ENCODE peak calls at places on chromosomes 7 and 10, in five cellular contexts. One of them, this sample, is unnamed.

GRCh38 chr7:80039255-80039884 is 95.3 kb upstream of the GNAI1 start:
- DNase-seq in K562: no peak
- DNase-seq in H1: no peak
- DNase-seq in HepG2: no peak
- DNase-seq in GM12878: no peak
- DNase-seq in this sample: no peak

GRCh38 chr10:90813592-90814365 is 44.1 kb downstream of the HTR7 start:
- DNase-seq in HepG2: no peak
- DNase-seq in K562: no peak
- DNase-seq in H1: no peak
- DNase-seq in GM12878: no peak
- DNase-seq in this sample: no peak

GRCh38 chr10:77006836-77007511 is 630.6 kb downstream of the KCNMA1 start:
- DNase-seq in GM12878: no peak
- DNase-seq in HepG2: no peak
- DNase-seq in H1: no peak
- DNase-seq in K562: no peak
- DNase-seq in this sample: no peak

GRCh38 chr10:28492556-28492955 is 40.4 kb upstream of the WAC start:
- DNase-seq in GM12878: no peak
- DNase-seq in H1: no peak
- DNase-seq in HepG2: no peak
- DNase-seq in K562: no peak
- DNase-seq in this sample: no peak

GRCh38 chr10:3805227-3805790 is 20.3 kb upstream of the KLF6 start:
- DNase-seq in H1: no peak
- DNase-seq in HepG2: no peak
- DNase-seq in GM12878: peak
- DNase-seq in K562: peak
- DNase-seq in this sample: peak

GRCh38 chr7:19404912-19405329 is 259.7 kb upstream of the FERD3L start:
- DNase-seq in GM12878: no peak
- DNase-seq in HepG2: no peak
- DNase-seq in H1: peak
- DNase-seq in K562: no peak
- DNase-seq in this sample: peak

GRCh38 chr7:47249361-47249760 is 332.6 kb downstream of the TNS3 start:
- DNase-seq in K562: no peak
- DNase-seq in HepG2: no peak
- DNase-seq in GM12878: no peak
- DNase-seq in H1: no peak
- DNase-seq in this sample: no peak

GRCh38 chr7:130903358-130903974 is 169.5 kb upstream of the KLF14 start:
- DNase-seq in H1: no peak
- DNase-seq in K562: peak
- DNase-seq in HepG2: no peak
- DNase-seq in GM12878: no peak
- DNase-seq in this sample: no peak

GRCh38 chr10:16689636-16690035 is 127.6 kb downstream of the RSU1 start:
- DNase-seq in HepG2: no peak
- DNase-seq in GM12878: no peak
- DNase-seq in K562: no peak
- DNase-seq in H1: no peak
- DNase-seq in this sample: no peak

GRCh38 chr7:106284516-106285050 is at the start of gene NAMPT:
- DNase-seq in K562: peak
- DNase-seq in H1: no peak
- DNase-seq in GM12878: no peak
- DNase-seq in HepG2: no peak
- DNase-seq in this sample: no peak

GRCh38 chr7:23277359-23277989 is 21.7 kb upstream of the MALSU1 start:
- DNase-seq in GM12878: peak
- DNase-seq in H1: peak
- DNase-seq in HepG2: peak
- DNase-seq in K562: peak
- DNase-seq in this sample: peak

GRCh38 chr7:106369349-106369748 is 84.6 kb upstream of the NAMPT start:
- DNase-seq in HepG2: no peak
- DNase-seq in K562: no peak
- DNase-seq in H1: no peak
- DNase-seq in GM12878: no peak
- DNase-seq in this sample: no peak

GRCh38 chr10:88687853-88688467 is 18.1 kb upstream of the LIPK start:
- DNase-seq in GM12878: no peak
- DNase-seq in H1: no peak
- DNase-seq in K562: peak
- DNase-seq in HepG2: peak
- DNase-seq in this sample: peak

GRCh38 chr10:108424656-108425055 is 1260.2 kb upstream of the SORCS1 start:
- DNase-seq in HepG2: no peak
- DNase-seq in K562: no peak
- DNase-seq in GM12878: no peak
- DNase-seq in H1: no peak
- DNase-seq in this sample: no peak

GRCh38 chr10:48507933-48508830 is 96.7 kb downstream of the ARHGAP22 start:
- DNase-seq in K562: peak
- DNase-seq in GM12878: no peak
- DNase-seq in H1: no peak
- DNase-seq in HepG2: no peak
- DNase-seq in this sample: no peak

GRCh38 chr7:130133029-130133774 is 62.9 kb downstream of the KLHDC10 start:
- DNase-seq in K562: no peak
- DNase-seq in HepG2: no peak
- DNase-seq in GM12878: no peak
- DNase-seq in H1: no peak
- DNase-seq in this sample: no peak

GRCh38 chr7:82250598-82250997 is 193.0 kb downstream of the CACNA2D1 start:
- DNase-seq in K562: no peak
- DNase-seq in HepG2: no peak
- DNase-seq in H1: no peak
- DNase-seq in GM12878: no peak
- DNase-seq in this sample: no peak

GRCh38 chr10:11260136-11260535 is 242.5 kb downstream of the CELF2 start:
- DNase-seq in GM12878: no peak
- DNase-seq in K562: no peak
- DNase-seq in H1: no peak
- DNase-seq in HepG2: no peak
- DNase-seq in this sample: no peak

GRCh38 chr7:15305002-15305600 is 256.7 kb downstream of the AGMO start:
- DNase-seq in H1: no peak
- DNase-seq in K562: peak
- DNase-seq in GM12878: no peak
- DNase-seq in HepG2: peak
- DNase-seq in this sample: peak

GRCh38 chr7:39130304-39130703 is 152.6 kb downstream of the POU6F2 start:
- DNase-seq in K562: no peak
- DNase-seq in H1: no peak
- DNase-seq in HepG2: no peak
- DNase-seq in GM12878: no peak
- DNase-seq in this sample: no peak

DNA sequence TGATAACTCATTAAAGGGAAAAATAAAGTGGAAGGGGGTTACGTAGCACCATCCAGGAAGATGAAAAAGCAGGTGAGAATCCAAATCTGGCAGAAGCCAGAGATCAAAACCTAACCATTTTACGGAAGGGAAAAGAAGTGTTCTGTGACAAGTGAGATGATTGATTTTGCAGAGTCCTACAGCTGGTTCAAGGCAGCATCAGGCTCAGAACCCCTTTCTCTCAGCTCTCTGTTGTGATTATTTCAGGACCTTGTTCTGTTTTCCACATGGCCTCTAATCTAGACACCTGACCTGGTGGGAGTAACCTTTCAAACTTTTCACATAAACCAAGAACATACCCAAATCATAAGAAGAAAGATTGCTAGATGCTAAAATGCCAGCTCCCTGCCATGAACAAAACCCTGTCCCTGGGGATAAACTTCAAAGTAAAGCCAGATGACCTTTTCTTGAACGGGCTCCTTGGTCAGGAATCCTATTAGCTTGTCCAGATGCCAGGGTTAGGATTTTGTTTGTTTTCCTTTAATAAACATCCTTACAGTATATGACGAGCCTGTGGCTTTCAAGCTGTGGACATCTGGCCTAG is 5.9 kb downstream of the DUSP5 start:
- DNase-seq in K562: no peak
- DNase-seq in GM12878: no peak
- DNase-seq in H1: no peak
- DNase-seq in HepG2: no peak
- DNase-seq in this sample: no peak
- TF ChIP-seq RAD21 in K562: no peak
- TF ChIP-seq RAD21 in GM12878: no peak
- TF ChIP-seq RAD21 in H1: no peak
- TF ChIP-seq RAD21 in HepG2: no peak
- TF ChIP-seq RAD21 in this sample: no peak

GRCh38 chr10:42755028-42755451 is 27.6 kb upstream of the BMS1 start:
- DNase-seq in H1: no peak
- DNase-seq in K562: no peak
- DNase-seq in GM12878: no peak
- DNase-seq in HepG2: no peak
- DNase-seq in this sample: no peak
- TF ChIP-seq EZH2 in H1: peak
- TF ChIP-seq EZH2 in K562: no peak
- TF ChIP-seq EZH2 in GM12878: no peak
- TF ChIP-seq EZH2 in HepG2: no peak
- TF ChIP-seq EZH2 in this sample: no peak

GRCh38 chr10:95408931-95409873 is 118.4 kb upstream of the PDLIM1 start:
- DNase-seq in K562: no peak
- DNase-seq in HepG2: no peak
- DNase-seq in H1: no peak
- DNase-seq in GM12878: no peak
- DNase-seq in this sample: no peak

GRCh38 chr10:95406651-95407280 is 116.0 kb upstream of the PDLIM1 start:
- DNase-seq in K562: peak
- DNase-seq in GM12878: no peak
- DNase-seq in HepG2: no peak
- DNase-seq in H1: no peak
- DNase-seq in this sample: no peak

GRCh38 chr10:95405655-95406054 is 114.9 kb upstream of the PDLIM1 start:
- DNase-seq in K562: no peak
- DNase-seq in H1: no peak
- DNase-seq in HepG2: no peak
- DNase-seq in GM12878: no peak
- DNase-seq in this sample: no peak

GRCh38 chr10:95408148-95408930 is 117.5 kb upstream of the PDLIM1 start:
- DNase-seq in HepG2: no peak
- DNase-seq in K562: no peak
- DNase-seq in H1: no peak
- DNase-seq in GM12878: no peak
- DNase-seq in this sample: no peak

DNA sequence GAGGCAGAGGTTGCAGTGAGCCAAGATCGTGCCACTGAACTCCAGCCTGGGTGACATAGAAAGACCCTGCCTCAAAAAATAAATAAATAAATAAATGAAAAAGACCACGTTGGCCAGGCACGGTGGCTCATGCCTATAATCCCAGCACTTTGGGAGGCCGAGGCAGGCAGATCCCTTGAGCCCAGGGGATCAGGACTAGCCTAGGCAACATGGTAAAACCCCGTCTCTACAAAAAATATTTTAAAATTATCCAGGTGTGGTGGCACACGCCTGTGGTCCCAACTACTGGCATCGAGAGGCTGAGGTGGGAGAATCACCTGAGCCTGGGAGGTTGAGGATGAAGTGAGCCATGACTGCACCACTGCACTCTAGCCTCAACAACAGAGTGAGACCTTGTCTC is 116.7 kb upstream of the PDLIM1 start:
- DNase-seq in H1: no peak
- DNase-seq in K562: no peak
- DNase-seq in GM12878: no peak
- DNase-seq in HepG2: no peak
- DNase-seq in this sample: no peak
- H3K27ac ChIP-seq in H1: no peak
- H3K27ac ChIP-seq in K562: no peak
- H3K27ac ChIP-seq in GM12878: no peak
- H3K27ac ChIP-seq in HepG2: no peak
- H3K27ac ChIP-seq in this sample: no peak

GRCh38 chr7:151315038-151315655 is 26.5 kb upstream of the NUB1 start:
- DNase-seq in K562: peak
- DNase-seq in GM12878: peak
- DNase-seq in HepG2: peak
- DNase-seq in H1: peak
- DNase-seq in this sample: peak

GRCh38 chr7:151312356-151312755 is 29.3 kb upstream of the NUB1 start:
- DNase-seq in GM12878: no peak
- DNase-seq in K562: no peak
- DNase-seq in H1: no peak
- DNase-seq in HepG2: no peak
- DNase-seq in this sample: no peak

GRCh38 chr7:151311294-151311864 is 30.2 kb upstream of the NUB1 start:
- DNase-seq in H1: no peak
- DNase-seq in HepG2: peak
- DNase-seq in GM12878: no peak
- DNase-seq in K562: peak
- DNase-seq in this sample: no peak

GRCh38 chr7:151312831-151313809 is 28.5 kb upstream of the NUB1 start:
- DNase-seq in GM12878: no peak
- DNase-seq in HepG2: no peak
- DNase-seq in K562: no peak
- DNase-seq in H1: no peak
- DNase-seq in this sample: no peak

DNA sequence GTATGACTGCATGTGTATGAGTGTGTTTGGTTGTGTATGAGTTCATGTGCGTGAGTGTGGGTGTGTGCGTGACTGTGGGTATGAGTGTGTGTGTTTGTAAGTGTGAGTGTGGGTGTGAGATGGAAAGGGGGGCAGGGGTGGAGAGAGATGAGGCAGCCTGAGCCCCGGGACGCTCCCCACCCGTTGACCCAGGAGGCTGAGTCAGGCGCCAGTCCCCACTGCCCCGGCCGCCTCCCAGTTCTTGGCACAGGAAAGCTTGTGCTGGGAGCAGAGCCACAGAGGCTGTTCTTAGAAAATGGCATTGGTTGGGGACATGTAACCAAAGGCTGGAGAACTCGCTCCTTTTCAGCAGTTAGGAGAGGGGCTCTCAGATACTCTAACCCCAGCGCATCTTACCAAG is 27.8 kb upstream of the NUB1 start:
- DNase-seq in HepG2: no peak
- DNase-seq in K562: no peak
- DNase-seq in GM12878: no peak
- DNase-seq in H1: no peak
- DNase-seq in this sample: no peak
- TF ChIP-seq RAD21 in HepG2: no peak
- TF ChIP-seq RAD21 in K562: no peak
- TF ChIP-seq RAD21 in GM12878: no peak
- TF ChIP-seq RAD21 in H1: no peak
- TF ChIP-seq RAD21 in this sample: no peak

GRCh38 chr7:97025130-97025499 is 484 bp upstream of the DLX5 start:
- DNase-seq in K562: no peak
- DNase-seq in HepG2: no peak
- DNase-seq in H1: no peak
- DNase-seq in GM12878: no peak
- DNase-seq in this sample: no peak
- TF ChIP-seq EZH2 in K562: no peak
- TF ChIP-seq EZH2 in HepG2: no peak
- TF ChIP-seq EZH2 in H1: no peak
- TF ChIP-seq EZH2 in GM12878: no peak
- TF ChIP-seq EZH2 in this sample: no peak

This sample was measured in HCT116.